ENCODE peak calls at places on chromosomes 11 and 22, in four cellular contexts. G, H, R and P are unnamed samples.

GRCh38 chr11:57482782-57483569 is 22.6 kb downstream of the RTN4RL2 start:
- DNase-seq in H (peak; percentile 57), R (no peak), G (peak; percentile 62), P (peak; percentile 61)

GRCh38 chr22:43921361-43921760 is 2.2 kb upstream of the PNPLA3 start:
- DNase-seq in G (peak; percentile 50), H (no peak), R (no peak), P (no peak)

GRCh38 chr11:119322921-119323531 is 6.1 kb upstream of the MCAM start:
- DNase-seq in H (no peak), R (no peak), G (no peak), P (no peak)

GRCh38 chr11:128575956-128576340 is 11.4 kb downstream of the ETS1 start:
- DNase-seq in H (no peak), R (peak; percentile 68), G (peak; percentile 86), P (peak; percentile 35)

GRCh38 chr11:130097285-130097684 is 27.6 kb downstream of the APLP2 start:
- DNase-seq in R (no peak), H (no peak), G (no peak), P (no peak)

GRCh38 chr11:28799316-28799715 is 691.1 kb downstream of the METTL15 start:
- DNase-seq in G (no peak), R (no peak), H (no peak), P (no peak)

GRCh38 chr11:134905513-134905912 is 493.5 kb upstream of the B3GAT1 start:
- DNase-seq in G (no peak), R (no peak), H (no peak), P (no peak)

GRCh38 chr22:42662114-42663021 is 13.2 kb upstream of the CYB5R3 start:
- DNase-seq in H (peak; percentile 85), R (peak; percentile 81), G (peak; percentile 76), P (peak; percentile 85)

GRCh38 chr11:131867457-131868257 is 497.2 kb downstream of the NTM start:
- DNase-seq in G (peak; percentile 92), R (peak; percentile 54), H (peak; percentile 5), P (peak; percentile 81)

GRCh38 chr11:119902656-119903181 is 173.7 kb upstream of the NECTIN1 start:
- DNase-seq in H (no peak), R (no peak), G (no peak), P (no peak)

GRCh38 chr11:63871962-63872832 is 33.3 kb downstream of the MARK2 start:
- DNase-seq in H (peak; percentile 8), G (peak; percentile 91), R (peak; percentile 94), P (peak; percentile 93)

GRCh38 chr11:64101461-64101860 is 64.5 kb downstream of the MACROD1 start:
- DNase-seq in G (no peak), R (no peak), H (no peak), P (peak; percentile 94)

GRCh38 chr11:76379811-76380160 is 1.1 kb downstream of the THAP12 start:
- DNase-seq in H (no peak), R (no peak), G (no peak), P (no peak)

GRCh38 chr11:115257286-115258077 is 246.7 kb downstream of the CADM1 start:
- DNase-seq in R (no peak), G (no peak), H (peak; percentile 37), P (no peak)

GRCh38 chr11:65879622-65880021 is at the start of gene CTSW:
- DNase-seq in R (no peak), H (no peak), G (no peak), P (no peak)

GRCh38 chr22:49570032-49570848 is 257.4 kb downstream of the BRD1 start:
- DNase-seq in H (no peak), G (no peak), R (no peak), P (no peak)

GRCh38 chr11:112694813-112695212 is 266.4 kb upstream of the NCAM1 start:
- DNase-seq in R (no peak), H (no peak), G (peak; percentile 11), P (no peak)

GRCh38 chr11:120126543-120126942 is 11.4 kb downstream of the TRIM29 start:
- DNase-seq in G (no peak), R (no peak), H (no peak), P (no peak)

GRCh38 chr11:123173856-123174186 is 21.2 kb downstream of the CLMP start:
- DNase-seq in H (no peak), R (no peak), G (no peak), P (no peak)

GRCh38 chr22:30205281-30206115 is 41.1 kb downstream of the LIF start:
- DNase-seq in H (no peak), G (peak; percentile 96), R (no peak), P (no peak)

GRCh38 chr11:35619030-35619753 is 932 bp downstream of the FJX1 start:
- DNase-seq in R (no peak), G (peak; percentile 55), H (no peak), P (peak; percentile 8)

GRCh38 chr11:111378773-111379499 is at the start of gene POU2AF1:
- DNase-seq in R (no peak), H (peak; percentile 95), G (peak; percentile 29), P (peak; percentile 88)

GRCh38 chr11:65307298-65308229 is 7.1 kb upstream of the CDC42EP2 start:
- DNase-seq in H (no peak), R (no peak), G (no peak), P (peak; percentile 44)

GRCh38 chr11:84720706-84721402 is 906.3 kb downstream of the DLG2 start:
- DNase-seq in R (no peak), G (peak; percentile 27), H (no peak), P (peak; percentile 35)

GRCh38 chr11:112962854-112963367 is 1.7 kb downstream of the NCAM1 start:
- DNase-seq in H (no peak), R (no peak), G (peak; percentile 8), P (peak; percentile 79)

DNA sequence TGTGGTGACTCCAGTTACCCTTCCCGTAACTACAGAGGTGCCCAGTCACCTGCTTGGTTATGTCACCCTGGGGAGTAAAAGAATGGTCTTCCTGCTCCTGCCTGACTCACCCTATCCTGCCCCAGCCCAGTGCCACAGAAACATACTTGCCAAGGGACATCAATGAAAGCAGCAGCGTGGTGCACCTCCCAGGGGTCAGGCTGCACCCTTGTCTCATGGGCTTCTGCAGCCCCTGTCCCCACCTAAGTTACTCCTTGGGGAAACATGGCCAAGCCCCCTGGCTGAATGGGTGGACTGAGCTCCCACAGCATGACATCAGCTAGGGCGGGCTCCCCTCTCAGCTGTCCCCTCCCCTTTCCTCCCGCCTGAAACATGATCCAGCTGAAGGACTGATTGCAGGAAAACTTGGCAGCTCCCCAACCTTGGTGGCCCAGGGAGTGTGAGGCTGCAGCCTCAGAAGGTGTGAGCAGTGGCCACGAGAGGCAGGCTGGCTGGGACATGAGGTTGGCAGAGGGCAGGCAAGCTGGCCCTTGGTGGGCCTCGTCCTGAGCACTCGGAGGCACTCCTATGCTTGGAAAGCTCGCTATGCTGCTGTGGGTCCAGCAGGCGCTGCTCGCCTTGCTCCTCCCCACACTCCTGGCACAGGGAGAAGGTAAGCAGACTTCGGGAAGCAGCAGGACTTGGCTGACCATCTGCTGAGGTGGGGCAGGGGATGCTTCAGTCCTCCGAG is at the start of gene HTR3A:
- DNase-seq in H (no peak), G (peak; percentile 52), R (peak; percentile 82), P (peak; percentile 88)
- H3K4me3 ChIP-seq in H (no peak within 1 kb of the TSS), G (no peak within 1 kb of the TSS), R (no peak within 1 kb of the TSS), P (no peak within 1 kb of the TSS)

GRCh38 chr11:44977493-44977984 is 26.9 kb upstream of the TP53I11 start:
- DNase-seq in R (no peak), H (no peak), G (peak; percentile 74), P (no peak)
- TF ChIP-seq CTCF in R (no peak), H (peak; percentile 57), G (peak; percentile 36), P (no peak)

DNA sequence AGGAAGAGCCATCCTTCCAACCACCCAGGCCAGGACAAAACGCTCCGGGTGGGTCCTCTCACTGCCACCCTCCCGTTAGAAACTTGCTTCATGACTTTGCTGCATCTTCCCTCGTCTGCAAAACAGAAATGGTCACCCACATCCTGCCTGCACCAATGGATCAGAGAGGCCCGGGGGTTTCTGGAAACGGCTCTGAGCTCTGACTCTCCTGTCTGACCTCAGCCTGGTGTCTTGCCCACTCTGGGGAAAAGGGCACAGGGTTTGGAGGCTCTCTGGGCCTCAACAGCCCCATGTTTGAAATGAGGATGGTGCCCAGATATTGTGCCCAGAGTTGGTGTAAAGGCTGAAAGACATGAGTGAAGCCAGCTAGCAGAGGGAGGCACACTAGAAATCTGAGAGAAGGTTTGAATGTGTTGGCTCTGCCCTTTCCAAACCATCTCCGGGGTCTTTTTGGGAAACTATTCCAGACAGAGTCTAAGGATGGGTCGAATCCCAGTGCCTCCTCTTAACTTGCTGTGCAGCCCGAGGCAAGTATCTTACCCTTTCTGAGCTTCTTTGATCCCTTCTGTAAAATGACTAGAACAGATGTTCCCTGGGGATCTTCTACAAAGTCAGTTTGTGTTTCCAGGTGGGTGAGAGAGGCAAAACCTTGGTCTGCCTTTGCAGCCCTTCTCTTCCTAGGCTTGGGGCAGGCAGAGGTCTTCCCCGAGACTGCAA is 2.1 kb downstream of the CRYBB3 start:
- DNase-seq in R (no peak), G (no peak), H (no peak), P (no peak)
- H3K27ac ChIP-seq in R (no peak overlapping the region), G (no peak overlapping the region), H (no peak overlapping the region), P (peak overlapping the region; percentile 17)

GRCh38 chr11:32100495-32100894 is 9.6 kb downstream of the RCN1 start:
- DNase-seq in G (peak; percentile 22), R (no peak), H (no peak), P (no peak)
- H3K4me3 ChIP-seq in G (no peak overlapping the region), R (no peak overlapping the region), H (no peak overlapping the region), P (no peak overlapping the region)

GRCh38 chr22:35842954-35843353 is 125.3 kb downstream of the APOL5 start:
- DNase-seq in R (peak; percentile 34), G (peak; percentile 48), H (peak; percentile 67), P (peak; percentile 56)
- TF ChIP-seq CTCF in R (no peak), G (peak; percentile 64), H (peak; percentile 78), P (peak; percentile 87)

GRCh38 chr11:13160745-13161144 is 116.8 kb upstream of the BMAL1 start:
- DNase-seq in G (no peak), H (no peak), R (no peak), P (no peak)
- H3K27ac ChIP-seq in G (no peak overlapping the region), H (no peak overlapping the region), R (no peak overlapping the region), P (no peak overlapping the region)

GRCh38 chr11:45211732-45212131 is 65.3 kb downstream of the PRDM11 start:
- DNase-seq in G (no peak), H (no peak), R (no peak), P (no peak)
- H3K4me3 ChIP-seq in G (no peak overlapping the region), H (no peak overlapping the region), R (no peak overlapping the region), P (no peak overlapping the region)

GRCh38 chr11:255176-255575 is 18.4 kb downstream of the PSMD13 start:
- DNase-seq in R (no peak), G (peak; percentile 79), H (no peak), P (no peak)
- TF ChIP-seq CTCF in R (no peak), G (no peak), H (no peak), P (no peak)